ENCODE peak calls at places on chromosomes 3 and 15, in five cellular contexts. One of them, this sample, is unnamed.

GRCh38 chr15:48925714-48926223 is 38.0 kb downstream of the SHC4 start:
- DNase-seq in body of pancreas: no peak
- DNase-seq in stimulated activated CD4-positive, alpha-beta T cell treated with anti-CD3 and anti-CD28 coated beads, Interleukin-12 subunit alpha, Interleukin-12 subunit beta, amount 100 ng/mL, for 4 hours: no peak
- DNase-seq in anterior cingulate cortex: no peak
- DNase-seq in amniotic stem cell: peak; percentile 83
- DNase-seq in this sample: peak; percentile 93

GRCh38 chr3:183824761-183825379 is 507 bp downstream of the MAP6D1 start:
- DNase-seq in body of pancreas: peak; percentile 48
- DNase-seq in stimulated activated CD4-positive, alpha-beta T cell treated with anti-CD3 and anti-CD28 coated beads, Interleukin-12 subunit alpha, Interleukin-12 subunit beta, amount 100 ng/mL, for 4 hours: peak; percentile 12
- DNase-seq in anterior cingulate cortex: no peak
- DNase-seq in amniotic stem cell: peak; percentile 13
- DNase-seq in this sample: no peak

GRCh38 chr3:150725548-150725947 is 21.8 kb upstream of the ERICH6 start:
- DNase-seq in body of pancreas: no peak
- DNase-seq in stimulated activated CD4-positive, alpha-beta T cell treated with anti-CD3 and anti-CD28 coated beads, Interleukin-12 subunit alpha, Interleukin-12 subunit beta, amount 100 ng/mL, for 4 hours: no peak
- DNase-seq in anterior cingulate cortex: no peak
- DNase-seq in amniotic stem cell: no peak
- DNase-seq in this sample: no peak

GRCh38 chr3:113291572-113291971 is 80.2 kb downstream of the BOC start:
- DNase-seq in body of pancreas: no peak
- DNase-seq in stimulated activated CD4-positive, alpha-beta T cell treated with anti-CD3 and anti-CD28 coated beads, Interleukin-12 subunit alpha, Interleukin-12 subunit beta, amount 100 ng/mL, for 4 hours: no peak
- DNase-seq in anterior cingulate cortex: no peak
- DNase-seq in amniotic stem cell: no peak
- DNase-seq in this sample: no peak

GRCh38 chr3:69370156-69370944 is 15.5 kb downstream of the FRMD4B start:
- DNase-seq in body of pancreas: peak; percentile 59
- DNase-seq in stimulated activated CD4-positive, alpha-beta T cell treated with anti-CD3 and anti-CD28 coated beads, Interleukin-12 subunit alpha, Interleukin-12 subunit beta, amount 100 ng/mL, for 4 hours: no peak
- DNase-seq in anterior cingulate cortex: peak; percentile 26
- DNase-seq in amniotic stem cell: no peak
- DNase-seq in this sample: no peak

GRCh38 chr3:173725507-173725906 is 328.0 kb downstream of the NLGN1 start:
- DNase-seq in body of pancreas: no peak
- DNase-seq in stimulated activated CD4-positive, alpha-beta T cell treated with anti-CD3 and anti-CD28 coated beads, Interleukin-12 subunit alpha, Interleukin-12 subunit beta, amount 100 ng/mL, for 4 hours: no peak
- DNase-seq in anterior cingulate cortex: no peak
- DNase-seq in amniotic stem cell: no peak
- DNase-seq in this sample: peak; percentile 78

GRCh38 chr3:135366816-135367215 is 571.8 kb downstream of the EPHB1 start:
- DNase-seq in body of pancreas: no peak
- DNase-seq in stimulated activated CD4-positive, alpha-beta T cell treated with anti-CD3 and anti-CD28 coated beads, Interleukin-12 subunit alpha, Interleukin-12 subunit beta, amount 100 ng/mL, for 4 hours: no peak
- DNase-seq in anterior cingulate cortex: no peak
- DNase-seq in amniotic stem cell: no peak
- DNase-seq in this sample: no peak

GRCh38 chr3:140916603-140917002 is 25.0 kb upstream of the SLC25A36 start:
- DNase-seq in body of pancreas: no peak
- DNase-seq in stimulated activated CD4-positive, alpha-beta T cell treated with anti-CD3 and anti-CD28 coated beads, Interleukin-12 subunit alpha, Interleukin-12 subunit beta, amount 100 ng/mL, for 4 hours: no peak
- DNase-seq in anterior cingulate cortex: no peak
- DNase-seq in amniotic stem cell: no peak
- DNase-seq in this sample: no peak

GRCh38 chr3:147311716-147312115 is 94.6 kb downstream of the ZIC4 start:
- DNase-seq in body of pancreas: no peak
- DNase-seq in stimulated activated CD4-positive, alpha-beta T cell treated with anti-CD3 and anti-CD28 coated beads, Interleukin-12 subunit alpha, Interleukin-12 subunit beta, amount 100 ng/mL, for 4 hours: no peak
- DNase-seq in anterior cingulate cortex: no peak
- DNase-seq in amniotic stem cell: no peak
- DNase-seq in this sample: no peak

GRCh38 chr3:9028134-9028533 is 64.9 kb upstream of the RAD18 start:
- DNase-seq in body of pancreas: peak; percentile 92
- DNase-seq in stimulated activated CD4-positive, alpha-beta T cell treated with anti-CD3 and anti-CD28 coated beads, Interleukin-12 subunit alpha, Interleukin-12 subunit beta, amount 100 ng/mL, for 4 hours: no peak
- DNase-seq in anterior cingulate cortex: peak; percentile 79
- DNase-seq in amniotic stem cell: no peak
- DNase-seq in this sample: peak; percentile 64

GRCh38 chr3:103137830-103138229 is 703.0 kb downstream of the ZPLD1 start:
- DNase-seq in body of pancreas: no peak
- DNase-seq in stimulated activated CD4-positive, alpha-beta T cell treated with anti-CD3 and anti-CD28 coated beads, Interleukin-12 subunit alpha, Interleukin-12 subunit beta, amount 100 ng/mL, for 4 hours: no peak
- DNase-seq in anterior cingulate cortex: no peak
- DNase-seq in amniotic stem cell: no peak
- DNase-seq in this sample: no peak

GRCh38 chr3:88188436-88188835 is 38.7 kb downstream of the C3orf38 start:
- DNase-seq in body of pancreas: no peak
- DNase-seq in stimulated activated CD4-positive, alpha-beta T cell treated with anti-CD3 and anti-CD28 coated beads, Interleukin-12 subunit alpha, Interleukin-12 subunit beta, amount 100 ng/mL, for 4 hours: no peak
- DNase-seq in anterior cingulate cortex: peak; percentile 19
- DNase-seq in amniotic stem cell: no peak
- DNase-seq in this sample: peak; percentile 9

GRCh38 chr3:193028283-193028682 is 110.6 kb upstream of the MB21D2 start:
- DNase-seq in body of pancreas: no peak
- DNase-seq in stimulated activated CD4-positive, alpha-beta T cell treated with anti-CD3 and anti-CD28 coated beads, Interleukin-12 subunit alpha, Interleukin-12 subunit beta, amount 100 ng/mL, for 4 hours: no peak
- DNase-seq in anterior cingulate cortex: no peak
- DNase-seq in amniotic stem cell: no peak
- DNase-seq in this sample: no peak

GRCh38 chr3:12954891-12955650 is 113.7 kb upstream of the RPL32 start:
- DNase-seq in body of pancreas: peak; percentile 83
- DNase-seq in stimulated activated CD4-positive, alpha-beta T cell treated with anti-CD3 and anti-CD28 coated beads, Interleukin-12 subunit alpha, Interleukin-12 subunit beta, amount 100 ng/mL, for 4 hours: no peak
- DNase-seq in anterior cingulate cortex: no peak
- DNase-seq in amniotic stem cell: no peak
- DNase-seq in this sample: no peak

GRCh38 chr3:127158614-127159221 is 34.2 kb upstream of the PRR23E start:
- DNase-seq in body of pancreas: no peak
- DNase-seq in stimulated activated CD4-positive, alpha-beta T cell treated with anti-CD3 and anti-CD28 coated beads, Interleukin-12 subunit alpha, Interleukin-12 subunit beta, amount 100 ng/mL, for 4 hours: no peak
- DNase-seq in anterior cingulate cortex: no peak
- DNase-seq in amniotic stem cell: no peak
- DNase-seq in this sample: no peak

GRCh38 chr3:27907929-27908328 is 185.8 kb upstream of the EOMES start:
- DNase-seq in body of pancreas: no peak
- DNase-seq in stimulated activated CD4-positive, alpha-beta T cell treated with anti-CD3 and anti-CD28 coated beads, Interleukin-12 subunit alpha, Interleukin-12 subunit beta, amount 100 ng/mL, for 4 hours: no peak
- DNase-seq in anterior cingulate cortex: no peak
- DNase-seq in amniotic stem cell: no peak
- DNase-seq in this sample: no peak

GRCh38 chr15:70035051-70035718 is 62.5 kb downstream of the TLE3 start:
- DNase-seq in body of pancreas: no peak
- DNase-seq in stimulated activated CD4-positive, alpha-beta T cell treated with anti-CD3 and anti-CD28 coated beads, Interleukin-12 subunit alpha, Interleukin-12 subunit beta, amount 100 ng/mL, for 4 hours: no peak
- DNase-seq in anterior cingulate cortex: no peak
- DNase-seq in amniotic stem cell: no peak
- DNase-seq in this sample: no peak

GRCh38 chr15:75672646-75673425 is 25.1 kb downstream of the SNX33 start:
- DNase-seq in body of pancreas: peak; percentile 67
- DNase-seq in stimulated activated CD4-positive, alpha-beta T cell treated with anti-CD3 and anti-CD28 coated beads, Interleukin-12 subunit alpha, Interleukin-12 subunit beta, amount 100 ng/mL, for 4 hours: no peak
- DNase-seq in anterior cingulate cortex: no peak
- DNase-seq in amniotic stem cell: peak; percentile 31
- DNase-seq in this sample: peak; percentile 80

GRCh38 chr15:51629612-51630011 is 7.0 kb upstream of the DMXL2 start:
- DNase-seq in body of pancreas: no peak
- DNase-seq in stimulated activated CD4-positive, alpha-beta T cell treated with anti-CD3 and anti-CD28 coated beads, Interleukin-12 subunit alpha, Interleukin-12 subunit beta, amount 100 ng/mL, for 4 hours: no peak
- DNase-seq in anterior cingulate cortex: no peak
- DNase-seq in amniotic stem cell: no peak
- DNase-seq in this sample: no peak

GRCh38 chr3:127159547-127159946 is 33.4 kb upstream of the PRR23E start:
- DNase-seq in body of pancreas: no peak
- DNase-seq in stimulated activated CD4-positive, alpha-beta T cell treated with anti-CD3 and anti-CD28 coated beads, Interleukin-12 subunit alpha, Interleukin-12 subunit beta, amount 100 ng/mL, for 4 hours: no peak
- DNase-seq in anterior cingulate cortex: no peak
- DNase-seq in amniotic stem cell: no peak
- DNase-seq in this sample: no peak

GRCh38 chr3:129104498-129105079 is 17.0 kb downstream of the RAB43 start:
- DNase-seq in body of pancreas: no peak
- DNase-seq in stimulated activated CD4-positive, alpha-beta T cell treated with anti-CD3 and anti-CD28 coated beads, Interleukin-12 subunit alpha, Interleukin-12 subunit beta, amount 100 ng/mL, for 4 hours: no peak
- DNase-seq in anterior cingulate cortex: no peak
- DNase-seq in amniotic stem cell: no peak
- DNase-seq in this sample: no peak

GRCh38 chr3:14532691-14533456 is 7.3 kb downstream of the GRIP2 start:
- DNase-seq in body of pancreas: peak; percentile 93
- DNase-seq in stimulated activated CD4-positive, alpha-beta T cell treated with anti-CD3 and anti-CD28 coated beads, Interleukin-12 subunit alpha, Interleukin-12 subunit beta, amount 100 ng/mL, for 4 hours: no peak
- DNase-seq in anterior cingulate cortex: no peak
- DNase-seq in amniotic stem cell: no peak
- DNase-seq in this sample: no peak

GRCh38 chr3:183094711-183095110 is 4.6 kb downstream of the MCCC1 start:
- DNase-seq in body of pancreas: peak; percentile 69
- DNase-seq in stimulated activated CD4-positive, alpha-beta T cell treated with anti-CD3 and anti-CD28 coated beads, Interleukin-12 subunit alpha, Interleukin-12 subunit beta, amount 100 ng/mL, for 4 hours: no peak
- DNase-seq in anterior cingulate cortex: no peak
- DNase-seq in amniotic stem cell: no peak
- DNase-seq in this sample: no peak

GRCh38 chr3:42228796-42229195 is 37.2 kb downstream of the CCK start:
- DNase-seq in body of pancreas: no peak
- DNase-seq in stimulated activated CD4-positive, alpha-beta T cell treated with anti-CD3 and anti-CD28 coated beads, Interleukin-12 subunit alpha, Interleukin-12 subunit beta, amount 100 ng/mL, for 4 hours: no peak
- DNase-seq in anterior cingulate cortex: no peak
- DNase-seq in amniotic stem cell: no peak
- DNase-seq in this sample: no peak

GRCh38 chr3:20060924-20061323 is 20.7 kb downstream of the KAT2B start:
- DNase-seq in body of pancreas: no peak
- DNase-seq in stimulated activated CD4-positive, alpha-beta T cell treated with anti-CD3 and anti-CD28 coated beads, Interleukin-12 subunit alpha, Interleukin-12 subunit beta, amount 100 ng/mL, for 4 hours: no peak
- DNase-seq in anterior cingulate cortex: no peak
- DNase-seq in amniotic stem cell: no peak
- DNase-seq in this sample: peak; percentile 27

GRCh38 chr3:106711650-106712049 is 665.6 kb upstream of the CCDC54 start:
- DNase-seq in body of pancreas: no peak
- DNase-seq in stimulated activated CD4-positive, alpha-beta T cell treated with anti-CD3 and anti-CD28 coated beads, Interleukin-12 subunit alpha, Interleukin-12 subunit beta, amount 100 ng/mL, for 4 hours: no peak
- DNase-seq in anterior cingulate cortex: no peak
- DNase-seq in amniotic stem cell: no peak
- DNase-seq in this sample: peak; percentile 88

GRCh38 chr15:86591158-86591557 is 511.5 kb downstream of the AGBL1 start:
- DNase-seq in body of pancreas: no peak
- DNase-seq in stimulated activated CD4-positive, alpha-beta T cell treated with anti-CD3 and anti-CD28 coated beads, Interleukin-12 subunit alpha, Interleukin-12 subunit beta, amount 100 ng/mL, for 4 hours: no peak
- DNase-seq in anterior cingulate cortex: no peak
- DNase-seq in amniotic stem cell: no peak
- DNase-seq in this sample: no peak

GRCh38 chr3:37934631-37935289 is 55.8 kb upstream of the VILL start:
- DNase-seq in body of pancreas: no peak
- DNase-seq in stimulated activated CD4-positive, alpha-beta T cell treated with anti-CD3 and anti-CD28 coated beads, Interleukin-12 subunit alpha, Interleukin-12 subunit beta, amount 100 ng/mL, for 4 hours: no peak
- DNase-seq in anterior cingulate cortex: no peak
- DNase-seq in amniotic stem cell: no peak
- DNase-seq in this sample: peak; percentile 31

GRCh38 chr3:32575451-32575850 is 4.8 kb upstream of the DYNC1LI1 start:
- DNase-seq in body of pancreas: no peak
- DNase-seq in stimulated activated CD4-positive, alpha-beta T cell treated with anti-CD3 and anti-CD28 coated beads, Interleukin-12 subunit alpha, Interleukin-12 subunit beta, amount 100 ng/mL, for 4 hours: no peak
- DNase-seq in anterior cingulate cortex: no peak
- DNase-seq in amniotic stem cell: no peak
- DNase-seq in this sample: no peak

GRCh38 chr3:6242104-6242503 is 618.8 kb upstream of the GRM7 start:
- DNase-seq in body of pancreas: no peak
- DNase-seq in stimulated activated CD4-positive, alpha-beta T cell treated with anti-CD3 and anti-CD28 coated beads, Interleukin-12 subunit alpha, Interleukin-12 subunit beta, amount 100 ng/mL, for 4 hours: no peak
- DNase-seq in anterior cingulate cortex: no peak
- DNase-seq in amniotic stem cell: no peak
- DNase-seq in this sample: no peak

GRCh38 chr3:172138792-172139507 is 99.6 kb downstream of the FNDC3B start:
- DNase-seq in body of pancreas: peak; percentile 75
- DNase-seq in stimulated activated CD4-positive, alpha-beta T cell treated with anti-CD3 and anti-CD28 coated beads, Interleukin-12 subunit alpha, Interleukin-12 subunit beta, amount 100 ng/mL, for 4 hours: peak; percentile 12
- DNase-seq in anterior cingulate cortex: peak; percentile 18
- DNase-seq in amniotic stem cell: no peak
- DNase-seq in this sample: peak; percentile 52

GRCh38 chr3:18188491-18188890 is 236.6 kb downstream of the SATB1 start:
- DNase-seq in body of pancreas: no peak
- DNase-seq in stimulated activated CD4-positive, alpha-beta T cell treated with anti-CD3 and anti-CD28 coated beads, Interleukin-12 subunit alpha, Interleukin-12 subunit beta, amount 100 ng/mL, for 4 hours: no peak
- DNase-seq in anterior cingulate cortex: no peak
- DNase-seq in amniotic stem cell: no peak
- DNase-seq in this sample: no peak

GRCh38 chr3:126959921-126960603 is 22.9 kb upstream of the PLXNA1 start:
- DNase-seq in body of pancreas: no peak
- DNase-seq in stimulated activated CD4-positive, alpha-beta T cell treated with anti-CD3 and anti-CD28 coated beads, Interleukin-12 subunit alpha, Interleukin-12 subunit beta, amount 100 ng/mL, for 4 hours: no peak
- DNase-seq in anterior cingulate cortex: no peak
- DNase-seq in amniotic stem cell: peak; percentile 51
- DNase-seq in this sample: peak; percentile 54

GRCh38 chr3:2300938-2301337 is 202.3 kb downstream of the CNTN4 start:
- DNase-seq in body of pancreas: no peak
- DNase-seq in stimulated activated CD4-positive, alpha-beta T cell treated with anti-CD3 and anti-CD28 coated beads, Interleukin-12 subunit alpha, Interleukin-12 subunit beta, amount 100 ng/mL, for 4 hours: no peak
- DNase-seq in anterior cingulate cortex: no peak
- DNase-seq in amniotic stem cell: no peak
- DNase-seq in this sample: no peak

GRCh38 chr3:46416134-46417119 is 9.4 kb downstream of the CCRL2 start:
- DNase-seq in body of pancreas: peak; percentile 33
- DNase-seq in stimulated activated CD4-positive, alpha-beta T cell treated with anti-CD3 and anti-CD28 coated beads, Interleukin-12 subunit alpha, Interleukin-12 subunit beta, amount 100 ng/mL, for 4 hours: no peak
- DNase-seq in anterior cingulate cortex: no peak
- DNase-seq in amniotic stem cell: no peak
- DNase-seq in this sample: no peak

GRCh38 chr15:54707805-54708752 is 488.7 kb downstream of the RSL24D1 start:
- DNase-seq in body of pancreas: no peak
- DNase-seq in stimulated activated CD4-positive, alpha-beta T cell treated with anti-CD3 and anti-CD28 coated beads, Interleukin-12 subunit alpha, Interleukin-12 subunit beta, amount 100 ng/mL, for 4 hours: no peak
- DNase-seq in anterior cingulate cortex: no peak
- DNase-seq in amniotic stem cell: no peak
- DNase-seq in this sample: no peak

GRCh38 chr15:68557469-68558317 is 21.1 kb upstream of the CORO2B start:
- DNase-seq in body of pancreas: no peak
- DNase-seq in stimulated activated CD4-positive, alpha-beta T cell treated with anti-CD3 and anti-CD28 coated beads, Interleukin-12 subunit alpha, Interleukin-12 subunit beta, amount 100 ng/mL, for 4 hours: no peak
- DNase-seq in anterior cingulate cortex: no peak
- DNase-seq in amniotic stem cell: no peak
- DNase-seq in this sample: no peak

GRCh38 chr3:143118630-143119008 is 952 bp upstream of the CHST2 start:
- DNase-seq in body of pancreas: no peak
- DNase-seq in stimulated activated CD4-positive, alpha-beta T cell treated with anti-CD3 and anti-CD28 coated beads, Interleukin-12 subunit alpha, Interleukin-12 subunit beta, amount 100 ng/mL, for 4 hours: no peak
- DNase-seq in anterior cingulate cortex: no peak
- DNase-seq in amniotic stem cell: no peak
- DNase-seq in this sample: no peak

GRCh38 chr15:63038926-63039673 is 3.4 kb upstream of the TPM1 start:
- DNase-seq in body of pancreas: no peak
- DNase-seq in stimulated activated CD4-positive, alpha-beta T cell treated with anti-CD3 and anti-CD28 coated beads, Interleukin-12 subunit alpha, Interleukin-12 subunit beta, amount 100 ng/mL, for 4 hours: no peak
- DNase-seq in anterior cingulate cortex: no peak
- DNase-seq in amniotic stem cell: no peak
- DNase-seq in this sample: peak; percentile 87